ENCODE peak calls at places on chromosomes 7 and 10, in five cellular contexts. L is neuronal stem cell, Y is H1, W is H9, M is mesendoderm. R is an unnamed sample.

GRCh38 chr7:112757337-112757736 is 32.9 kb downstream of the TMEM168 start:
- DNase-seq in L (no peak), Y (no peak), W (no peak), M (no peak), R (no peak)

GRCh38 chr10:100033766-100034418 is 24.1 kb upstream of the DNMBP start:
- DNase-seq in L (no peak), Y (no peak), W (no peak), M (peak; percentile 82), R (no peak)

GRCh38 chr7:95577137-95577536 is 19.2 kb downstream of the PDK4 start:
- DNase-seq in L (no peak), Y (peak; percentile 45), W (peak; percentile 59), M (peak; percentile 93), R (peak; percentile 94)

GRCh38 chr10:46555713-46556514 is 544 bp downstream of the GPRIN2 start:
- DNase-seq in L (peak; percentile 68), Y (peak; percentile 97), W (peak; percentile 93), M (peak; percentile 91), R (no peak)

GRCh38 chr10:48710647-48711046 is 26.0 kb downstream of the WDFY4 start:
- DNase-seq in L (no peak), Y (no peak), W (no peak), M (no peak), R (no peak)

GRCh38 chr7:44769381-44770209 is 20.9 kb downstream of the ZMIZ2 start:
- DNase-seq in L (no peak), Y (no peak), W (no peak), M (no peak), R (peak; percentile 33)

GRCh38 chr10:122173337-122173736 is 97.8 kb upstream of the BTBD16 start:
- DNase-seq in L (no peak), Y (no peak), W (no peak), M (no peak), R (no peak)

GRCh38 chr7:142773230-142773629 is 2.5 kb downstream of the PRSS2 start:
- DNase-seq in L (no peak), Y (no peak), W (no peak), M (no peak), R (no peak)

GRCh38 chr10:3081383-3081981 is 14.1 kb downstream of the PFKP start:
- DNase-seq in L (no peak), Y (no peak), W (no peak), M (no peak), R (no peak)

GRCh38 chr10:35523670-35524225 is 81.4 kb upstream of the GJD4 start:
- DNase-seq in L (no peak), Y (no peak), W (no peak), M (no peak), R (no peak)

GRCh38 chr7:107643407-107643806 is 17.2 kb upstream of the SLC26A4 start:
- DNase-seq in L (no peak), Y (no peak), W (no peak), M (peak; percentile 62), R (no peak)

GRCh38 chr10:110779489-110779888 is 92.2 kb upstream of the PDCD4 start:
- DNase-seq in L (no peak), Y (no peak), W (no peak), M (no peak), R (no peak)

GRCh38 chr10:51895209-51895608 is 195.8 kb upstream of the CSTF2T start:
- DNase-seq in L (no peak), Y (no peak), W (no peak), M (no peak), R (peak; percentile 77)

GRCh38 chr10:102266670-102267069 is 21.3 kb downstream of the GBF1 start:
- DNase-seq in L (no peak), Y (no peak), W (no peak), M (no peak), R (no peak)

GRCh38 chr10:62153191-62153590 is 115.5 kb downstream of the RTKN2 start:
- DNase-seq in L (no peak), Y (no peak), W (no peak), M (no peak), R (no peak)

GRCh38 chr7:30906520-30907240 is 5.0 kb upstream of the AQP1 start:
- DNase-seq in L (no peak), Y (no peak), W (no peak), M (no peak), R (no peak)

GRCh38 chr7:128790297-128791037 is 1.3 kb upstream of the CCDC136 start:
- DNase-seq in L (peak; percentile 21), Y (peak; percentile 82), W (peak; percentile 59), M (peak; percentile 28), R (no peak)

GRCh38 chr7:85828654-85829053 is 641.8 kb upstream of the SEMA3D start:
- DNase-seq in L (no peak), Y (no peak), W (no peak), M (no peak), R (no peak)

GRCh38 chr10:125084191-125085186 is 75.9 kb downstream of the CTBP2 start:
- DNase-seq in L (no peak), Y (no peak), W (peak; percentile 81), M (peak; percentile 97), R (peak; percentile 68)

GRCh38 chr10:120423350-120424197 is 33.5 kb upstream of the PLPP4 start:
- DNase-seq in L (peak; percentile 57), Y (peak; percentile 79), W (peak; percentile 47), M (peak; percentile 63), R (peak; percentile 53)

GRCh38 chr10:62268027-62268398 is 631 bp downstream of the RTKN2 start:
- DNase-seq in L (no peak), Y (no peak), W (no peak), M (no peak), R (no peak)

GRCh38 chr7:22563115-22563514 is 63.1 kb upstream of the STEAP1B start:
- DNase-seq in L (no peak), Y (no peak), W (no peak), M (no peak), R (no peak)

GRCh38 chr10:6044060-6044459 is 18.1 kb downstream of the IL2RA start:
- DNase-seq in L (no peak), Y (peak; percentile 32), W (peak; percentile 9), M (no peak), R (no peak)

GRCh38 chr10:115649217-115649616 is 556.1 kb downstream of the ATRNL1 start:
- DNase-seq in L (no peak), Y (no peak), W (no peak), M (no peak), R (no peak)

GRCh38 chr7:32059289-32060045 is 10.7 kb downstream of the PDE1C start:
- DNase-seq in L (no peak), Y (no peak), W (no peak), M (peak; percentile 4), R (no peak)

GRCh38 chr10:29210469-29210868 is 78.4 kb upstream of the LYZL1 start:
- DNase-seq in L (no peak), Y (no peak), W (no peak), M (no peak), R (no peak)

GRCh38 chr7:33959676-33960075 is 54.3 kb downstream of the BMPER start:
- DNase-seq in L (no peak), Y (no peak), W (no peak), M (no peak), R (no peak)

GRCh38 chr7:128697301-128697905 is 25.3 kb downstream of the GARIN1A start:
- DNase-seq in L (peak; percentile 62), Y (peak; percentile 97), W (peak; percentile 91), M (peak; percentile 83), R (peak; percentile 38)

GRCh38 chr7:41994046-41994745 is 242.8 kb downstream of the GLI3 start:
- DNase-seq in L (no peak), Y (no peak), W (no peak), M (no peak), R (no peak)

GRCh38 chr7:26348987-26349809 is 57.5 kb downstream of the SNX10 start:
- DNase-seq in L (no peak), Y (no peak), W (no peak), M (no peak), R (peak; percentile 55)

GRCh38 chr10:5546891-5547683 is 22.3 kb downstream of the CALML3 start:
- DNase-seq in L (no peak), Y (no peak), W (no peak), M (no peak), R (peak; percentile 64)

GRCh38 chr10:101763141-101763540 is 12.8 kb downstream of the FGF8 start:
- DNase-seq in L (no peak), Y (no peak), W (no peak), M (no peak), R (no peak)

DNA sequence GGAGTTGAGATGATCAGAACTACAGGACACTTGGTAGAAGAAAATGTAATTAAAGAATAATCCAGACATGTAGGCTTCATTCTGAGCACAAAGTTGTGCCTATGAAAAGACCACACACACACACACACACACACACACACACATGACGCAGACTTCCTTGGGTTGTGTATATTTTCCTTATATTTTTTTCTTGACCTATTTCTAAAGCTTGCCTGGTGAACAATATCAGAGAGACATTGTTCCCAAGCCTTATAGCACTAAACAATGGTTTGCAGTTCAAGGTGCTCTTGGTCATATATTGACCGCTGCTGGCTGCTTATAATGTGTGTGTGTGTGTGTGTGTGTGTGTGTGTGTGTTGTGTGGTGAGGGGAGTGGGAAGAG is 202.7 kb downstream of the PRPF18 start:
- DNase-seq in L (no peak), Y (no peak), W (no peak), M (no peak), R (no peak)
- H4K8ac ChIP-seq in L (no peak overlapping the region), Y (no peak overlapping the region), W (no peak overlapping the region), M (no peak overlapping the region), R (no peak overlapping the region)

GRCh38 chr10:43864622-43865021 is 215.9 kb upstream of the ZNF32 start:
- DNase-seq in L (no peak), Y (peak; percentile 11), W (no peak), M (no peak), R (no peak)

GRCh38 chr10:43863270-43863669 is 214.6 kb upstream of the ZNF32 start:
- DNase-seq in L (no peak), Y (peak; percentile 30), W (no peak), M (no peak), R (no peak)

GRCh38 chr10:43861966-43862751 is 213.5 kb upstream of the ZNF32 start:
- DNase-seq in L (no peak), Y (peak; percentile 2), W (no peak), M (no peak), R (peak; percentile 31)

GRCh38 chr10:43863859-43864591 is 215.3 kb upstream of the ZNF32 start:
- DNase-seq in L (no peak), Y (peak; percentile 11), W (no peak), M (no peak), R (no peak)

GRCh38 chr10:43862756-43863155 is 214.1 kb upstream of the ZNF32 start:
- DNase-seq in L (no peak), Y (peak; percentile 11), W (no peak), M (no peak), R (no peak)
- H4K8ac ChIP-seq in L (no peak overlapping the region), Y (no peak overlapping the region), W (no peak overlapping the region), M (no peak overlapping the region), R (no peak overlapping the region)

GRCh38 chr10:118237930-118238329 is 104.2 kb downstream of the FAM204A start:
- DNase-seq in L (no peak), Y (no peak), W (no peak), M (no peak), R (no peak)
- H4K8ac ChIP-seq in L (no peak overlapping the region), Y (no peak overlapping the region), W (no peak overlapping the region), M (no peak overlapping the region), R (no peak overlapping the region)

GRCh38 chr7:106284516-106285050 is at the start of gene NAMPT:
- DNase-seq in L (no peak), Y (peak; percentile 86), W (peak; percentile 69), M (no peak), R (no peak)
- H4K8ac ChIP-seq in L (peak within 1 kb of the TSS; percentile 23), Y (peak within 1 kb of the TSS; percentile 92), W (peak within 1 kb of the TSS; percentile 71), M (no peak within 1 kb of the TSS), R (peak within 1 kb of the TSS; percentile 90)

GRCh38 chr10:133257489-133258065 is 19.1 kb downstream of the ADAM8 start:
- DNase-seq in L (no peak), Y (peak; percentile 79), W (peak; percentile 79), M (peak; percentile 73), R (peak; percentile 13)
- H4K8ac ChIP-seq in L (peak overlapping the region; percentile 86), Y (no peak overlapping the region), W (no peak overlapping the region), M (no peak overlapping the region), R (no peak overlapping the region)

R was measured in trophoblast cell.